ENCODE peak calls at places on chromosomes 4 and X, in eight cellular contexts. T is heart right ventricle, H is H9, Q is GM23248, J is OCI-LY7, L is PC-9, M is IMR-90, F is heart left ventricle. I is an unnamed sample. For H3K4me1 and H3K9me3, the result is how much of the 10 kb centered on the place peaks cover.

GRCh38 chr4:3249681-3250437 is 900 bp downstream of the MSANTD1 start:
- DNase-seq in T (no peak), H (no peak), Q (no peak), J (no peak), L (no peak), M (no peak), F (peak), I (no peak)

GRCh38 chrX:46587158-46587557 is 13.6 kb downstream of the CHST7 start:
- DNase-seq in T (no peak), H (no peak), Q (peak), J (no peak), L (no peak), M (peak), F (no peak), I (no peak)

GRCh38 chr4:5050520-5050955 is 742 bp upstream of the STK32B start:
- DNase-seq in T (peak), H (peak), Q (peak), J (peak), L (peak), M (peak), F (peak), I (peak)

GRCh38 chr4:15345134-15345533 is 82.7 kb upstream of the C1QTNF7 start:
- DNase-seq in T (no peak), H (peak), Q (no peak), J (no peak), L (no peak), M (no peak), F (no peak), I (no peak)

GRCh38 chrX:48665991-48666390 is 17.6 kb upstream of the WAS start:
- DNase-seq in T (no peak), H (no peak), Q (peak), J (no peak), L (no peak), M (no peak), F (no peak), I (peak)

GRCh38 chrX:71128166-71128833 is 9.9 kb downstream of the MED12 start:
- DNase-seq in T (no peak), H (no peak), Q (peak), J (no peak), L (no peak), M (peak), F (no peak), I (no peak)

GRCh38 chr4:83454626-83455025 is 997 bp downstream of the HELQ start:
- DNase-seq in T (no peak), H (no peak), Q (no peak), J (no peak), L (no peak), M (peak), F (no peak), I (no peak)

GRCh38 chr4:57374866-57375595 is 264.8 kb upstream of the IGFBP7 start:
- DNase-seq in T (no peak), H (no peak), Q (peak), J (no peak), L (no peak), M (peak), F (no peak), I (no peak)

GRCh38 chr4:151415978-151416377 is 7.0 kb downstream of the FHIP1A start:
- DNase-seq in T (no peak), H (no peak), Q (peak), J (no peak), L (no peak), M (peak), F (no peak), I (peak)

GRCh38 chr4:20832821-20833220 is 132.6 kb downstream of the PACRGL start:
- DNase-seq in T (no peak), H (no peak), Q (peak), J (no peak), L (no peak), M (peak), F (no peak), I (no peak)

GRCh38 chr4:109301691-109302365 is 630 bp downstream of the COL25A1 start:
- DNase-seq in T (no peak), H (peak), Q (peak), J (no peak), L (no peak), M (no peak), F (no peak), I (no peak)

GRCh38 chr4:138307319-138307718 is 65.2 kb upstream of the SLC7A11 start:
- DNase-seq in T (no peak), H (no peak), Q (no peak), J (no peak), L (no peak), M (no peak), F (no peak), I (no peak)

GRCh38 chrX:16882188-16882587 is 12.0 kb upstream of the RBBP7 start:
- DNase-seq in T (peak), H (no peak), Q (peak), J (peak), L (peak), M (peak), F (no peak), I (peak)

GRCh38 chr4:1855334-1856070 is 454 bp downstream of the LETM1 start:
- DNase-seq in T (no peak), H (no peak), Q (peak), J (peak), L (no peak), M (no peak), F (peak), I (peak)

GRCh38 chr4:113339430-113339813 is 290.0 kb downstream of the ANK2 start:
- DNase-seq in T (no peak), H (no peak), Q (no peak), J (no peak), L (no peak), M (no peak), F (no peak), I (no peak)

GRCh38 chr4:89306486-89307184 is 965 bp downstream of the GPRIN3 start:
- DNase-seq in T (no peak), H (no peak), Q (no peak), J (peak), L (no peak), M (no peak), F (no peak), I (no peak)

GRCh38 chrX:49059209-49060191 is 701 bp downstream of the CCDC120 start:
- DNase-seq in T (no peak), H (no peak), Q (no peak), J (no peak), L (peak), M (no peak), F (no peak), I (peak)

GRCh38 chr4:89152972-89153371 is 41.6 kb downstream of the TIGD2 start:
- DNase-seq in T (no peak), H (no peak), Q (peak), J (no peak), L (no peak), M (no peak), F (no peak), I (no peak)

GRCh38 chr4:94516999-94517398 is 65.3 kb downstream of the PDLIM5 start:
- DNase-seq in T (no peak), H (no peak), Q (peak), J (no peak), L (no peak), M (peak), F (no peak), I (no peak)

GRCh38 chr4:177128306-177128705 is 181.4 kb upstream of the NEIL3 start:
- DNase-seq in T (no peak), H (no peak), Q (peak), J (no peak), L (no peak), M (peak), F (no peak), I (no peak)

GRCh38 chr4:22688236-22688635 is 4.5 kb upstream of the GBA3 start:
- DNase-seq in T (no peak), H (no peak), Q (peak), J (no peak), L (no peak), M (no peak), F (no peak), I (peak)

GRCh38 chrX:151488677-151489076 is 74.8 kb upstream of the PASD1 start:
- DNase-seq in T (no peak), H (peak), Q (peak), J (peak), L (peak), M (no peak), F (no peak), I (no peak)

GRCh38 chr4:174394915-174395314 is 111.2 kb downstream of the CEP44 start:
- DNase-seq in T (no peak), H (no peak), Q (peak), J (no peak), L (no peak), M (peak), F (no peak), I (no peak)

GRCh38 chrX:41912922-41913321 is 10.4 kb downstream of the CASK start:
- DNase-seq in T (no peak), H (no peak), Q (peak), J (no peak), L (no peak), M (peak), F (no peak), I (no peak)

GRCh38 chrX:132676561-132677186 is 187.8 kb upstream of the MBNL3 start:
- DNase-seq in T (no peak), H (peak), Q (no peak), J (no peak), L (no peak), M (no peak), F (no peak), I (peak)

GRCh38 chrX:17987783-17988182 is 126.7 kb upstream of the RAI2 start:
- DNase-seq in T (no peak), H (no peak), Q (no peak), J (no peak), L (no peak), M (no peak), F (no peak), I (no peak)

GRCh38 chr4:25065451-25065850 is 34.7 kb upstream of the LGI2 start:
- DNase-seq in T (no peak), H (no peak), Q (no peak), J (no peak), L (no peak), M (no peak), F (no peak), I (no peak)

GRCh38 chr4:13559414-13559813 is 15.1 kb upstream of the NKX3-2 start:
- DNase-seq in T (no peak), H (no peak), Q (peak), J (no peak), L (no peak), M (peak), F (no peak), I (peak)

GRCh38 chrX:50067435-50068292 is 133.1 kb downstream of the AKAP4 start:
- DNase-seq in T (no peak), H (peak), Q (no peak), J (no peak), L (no peak), M (peak), F (no peak), I (no peak)

GRCh38 chr4:85370400-85371032 is 104.4 kb upstream of the ARHGAP24 start:
- DNase-seq in T (peak), H (peak), Q (peak), J (peak), L (peak), M (peak), F (peak), I (no peak)

GRCh38 chr4:48620861-48621260 is 130.8 kb downstream of the ZAR1 start:
- DNase-seq in T (no peak), H (no peak), Q (no peak), J (no peak), L (no peak), M (no peak), F (no peak), I (no peak)
- H3K27ac ChIP-seq in T (no peak), H (no peak), Q (no peak), J (no peak), L (no peak), M (no peak), F (no peak), I (no peak)

DNA sequence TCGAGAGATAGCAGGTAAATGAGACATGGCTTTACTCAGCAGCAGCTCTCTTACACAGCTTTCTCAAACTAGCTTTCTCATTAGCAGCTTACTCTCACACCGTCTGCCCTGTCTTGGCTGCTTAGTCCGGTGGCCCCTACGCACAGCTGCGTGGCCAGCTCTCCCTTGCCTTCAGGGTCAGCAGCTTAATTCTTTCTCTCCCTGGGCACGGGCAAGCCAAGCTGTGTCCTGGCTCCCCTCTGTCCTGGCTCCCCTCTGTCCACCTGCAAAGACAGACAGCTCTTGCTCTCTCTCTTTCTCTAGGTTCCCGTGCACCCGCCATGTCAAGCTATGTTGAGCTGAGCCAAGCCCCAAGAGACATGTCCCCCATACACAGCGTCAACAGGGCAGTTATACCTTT is 39.4 kb downstream of the ZNF185 start:
- DNase-seq in T (no peak), H (no peak), Q (no peak), J (no peak), L (no peak), M (no peak), F (no peak), I (no peak)
- H3K4me1 ChIP-seq in T (under half), H (under half), Q (under half), J (under half), L (under half), M (under half), F (under half), I (under half)

GRCh38 chr4:125572601-125573000 is 257.8 kb downstream of the FAT4 start:
- DNase-seq in T (no peak), H (no peak), Q (no peak), J (no peak), L (no peak), M (no peak), F (no peak), I (no peak)
- H3K9me3 ChIP-seq in T (under half), H (under half), Q (under half), J (under half), L (under half), M (under half), F (under half), I (under half)

GRCh38 chr4:93337196-93337595 is 491.4 kb upstream of the ATOH1 start:
- DNase-seq in T (no peak), H (no peak), Q (no peak), J (no peak), L (no peak), M (no peak), F (no peak), I (no peak)
- H3K27ac ChIP-seq in T (no peak), H (no peak), Q (no peak), J (no peak), L (no peak), M (no peak), F (no peak), I (no peak)

DNA sequence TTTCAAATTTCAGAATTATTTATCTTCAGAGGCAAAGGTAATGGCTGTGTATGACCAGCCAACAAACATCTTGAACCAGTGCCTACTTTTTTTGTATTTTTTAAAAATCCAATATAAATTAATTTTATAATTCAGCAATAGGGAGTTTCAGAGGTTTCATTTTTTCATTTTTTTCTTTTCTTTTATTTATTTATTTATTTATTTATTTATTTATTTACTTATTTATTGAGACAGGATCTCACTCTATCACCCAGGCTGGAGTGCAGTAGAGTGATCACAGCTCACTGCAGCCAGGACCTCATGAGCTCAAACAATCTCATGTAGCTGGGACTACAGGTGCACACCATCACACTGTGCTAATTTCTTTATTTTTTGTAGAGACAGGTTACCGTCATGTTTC is 250.5 kb downstream of the TMEM47 start:
- DNase-seq in T (no peak), H (no peak), Q (no peak), J (no peak), L (no peak), M (no peak), F (no peak), I (no peak)
- H3K4me1 ChIP-seq in T (under half), H (under half), Q (under half), J (under half), L (under half), M (under half), F (under half), I (under half)

GRCh38 chrX:2252331-2253065 is 248.3 kb downstream of the DHRSX start:
- DNase-seq in T (no peak), H (no peak), Q (no peak), J (no peak), L (no peak), M (no peak), F (no peak), I (no peak)
- H3K9me3 ChIP-seq in T (under half), H (under half), Q (under half), J (under half), L (under half), M (under half), F (under half), I (under half)

DNA sequence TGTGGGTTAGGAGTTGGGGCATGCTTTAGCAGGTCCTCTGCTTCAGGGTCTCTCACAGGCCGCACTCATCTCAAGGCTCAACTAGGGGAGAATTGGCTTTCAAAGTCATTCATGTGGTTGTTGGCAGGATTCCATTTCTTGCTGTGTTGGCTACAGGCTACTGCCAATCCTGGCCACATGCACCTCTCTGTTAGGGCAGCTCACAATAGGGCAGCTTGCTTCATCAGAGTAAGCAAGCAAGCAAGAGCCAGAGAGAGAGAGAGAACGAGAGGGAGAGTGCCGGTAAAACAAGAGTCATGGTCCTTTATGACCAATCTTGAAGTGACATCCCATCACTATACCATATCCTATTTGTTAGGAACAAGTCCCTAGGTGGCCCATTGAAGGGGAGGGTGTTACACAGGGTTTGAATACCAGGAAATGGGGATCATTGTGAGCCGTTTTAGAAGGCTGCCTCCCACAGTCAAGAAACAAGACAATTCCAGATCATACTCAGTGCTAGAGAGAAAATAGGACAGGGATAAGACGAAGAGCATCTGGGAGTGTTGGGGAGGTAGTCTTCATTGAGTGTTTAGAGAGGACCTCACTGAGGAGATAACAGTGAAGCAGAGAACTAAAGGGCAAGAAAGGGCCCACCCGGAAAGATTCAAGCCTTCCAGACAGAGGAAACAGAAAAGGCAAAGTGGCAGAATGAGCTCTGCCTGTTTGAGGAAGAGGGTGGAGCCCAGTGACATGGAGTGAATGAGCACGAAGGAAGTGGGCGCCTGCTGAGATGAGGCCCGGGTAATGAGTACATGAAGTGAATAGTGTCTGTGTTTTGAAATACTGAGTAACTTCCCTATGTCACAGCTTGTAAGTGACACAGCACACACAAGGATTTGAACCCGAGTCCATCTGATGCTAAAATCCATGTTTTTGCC is 32.8 kb upstream of the TLR2 start:
- DNase-seq in T (peak), H (no peak), Q (peak), J (peak), L (no peak), M (no peak), F (peak), I (no peak)
- H3K27ac ChIP-seq in T (peak), H (no peak), Q (peak), J (no peak), L (peak), M (no peak), F (peak), I (no peak)

DNA sequence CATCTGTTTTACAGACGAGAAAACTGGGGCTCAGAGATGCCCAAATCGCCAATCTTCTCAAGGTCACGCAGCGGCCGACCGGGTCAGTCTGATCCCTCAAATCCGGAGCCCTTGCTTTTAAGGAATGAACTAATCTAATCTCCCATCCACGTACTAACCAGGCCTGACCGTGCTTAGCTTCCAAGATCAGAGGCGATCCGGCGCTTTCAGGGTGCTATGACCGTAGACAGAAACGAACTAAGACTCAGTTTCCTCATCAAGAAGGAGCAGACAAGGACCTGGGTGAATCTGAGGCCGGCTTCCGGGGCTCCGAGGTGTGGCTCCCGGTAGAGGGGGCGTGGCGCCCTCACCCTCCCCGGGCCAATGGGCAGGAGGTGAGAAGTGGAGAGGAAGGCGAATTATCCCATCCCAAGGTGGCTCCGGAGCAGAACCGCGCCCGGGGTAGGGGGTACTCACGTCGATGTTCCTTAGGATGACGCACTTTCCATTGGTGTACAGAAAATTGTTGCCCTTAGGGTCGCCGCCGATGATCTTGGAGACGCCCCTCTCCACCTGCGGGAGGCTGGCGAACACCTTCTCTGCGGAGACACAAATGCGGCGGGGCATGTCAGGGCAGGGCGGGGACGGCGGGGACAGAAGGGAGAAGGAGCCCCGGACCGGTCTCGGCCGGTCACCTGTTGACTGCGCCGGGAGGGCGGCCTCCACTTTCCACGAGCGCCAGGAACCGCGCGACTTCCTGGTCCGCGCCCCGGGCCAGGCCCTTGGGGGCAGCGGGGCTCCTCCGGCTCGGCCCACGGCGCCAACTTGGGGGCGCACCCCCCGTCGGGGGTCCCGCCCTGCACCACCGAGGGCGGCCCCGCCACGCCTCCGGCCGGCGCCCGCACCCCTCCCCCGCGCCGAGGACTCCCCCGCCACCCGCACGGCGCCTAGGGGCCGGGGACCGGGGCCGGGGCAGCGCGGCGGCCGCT is 658 bp downstream of the WDR1 start:
- DNase-seq in T (no peak), H (peak), Q (peak), J (peak), L (peak), M (no peak), F (peak), I (peak)
- H3K4me1 ChIP-seq in T (under half), H (under half), Q (under half), J (under half), L (under half), M (under half), F (under half), I (under half)